ENCODE peak calls at places on chromosome 18, in nine cellular contexts. G is activated CD8-positive, alpha-beta T cell treated with anti-CD3 and anti-CD28 coated beads for 36 hours; H is CD8-positive, alpha-beta T cell; E is H54; T is amygdala; K is aorta; U is stimulated activated CD8-positive, alpha-beta memory T cell treated with anti-CD3 and anti-CD28 coated beads, Interleukin-7, amount 100 ng/mL, for 24 hours; M is stromal cell of bone marrow; F is sciatic nerve. R is an unnamed sample.
A peak's percentile ranks its signal among the peaks of the same experiment; 100 is the strongest.

GRCh38 chr18:44599409-44599808 is 81.3 kb upstream of the SETBP1 start:
- DNase-seq in T (no peak), U (no peak), H (no peak), G (no peak), F (no peak), K (peak; percentile 79), E (no peak), M (peak; percentile 73), R (peak; percentile 18)

GRCh38 chr18:21489119-21489750 is 111.3 kb downstream of the ESCO1 start:
- DNase-seq in K (no peak), E (peak; percentile 35), H (no peak), U (no peak), T (no peak), G (peak; percentile 46), F (no peak), M (peak; percentile 25), R (no peak)

GRCh38 chr18:58213445-58213844 is 169.4 kb downstream of the NEDD4L start:
- DNase-seq in F (no peak), E (no peak), G (no peak), U (no peak), T (no peak), H (no peak), M (peak; percentile 82), K (no peak), R (no peak)

GRCh38 chr18:62976227-62976626 is 260.9 kb downstream of the PHLPP1 start:
- DNase-seq in E (no peak), H (no peak), M (no peak), F (no peak), T (no peak), G (no peak), K (no peak), U (no peak), R (no peak)

GRCh38 chr18:41532344-41533086 is 422.5 kb upstream of the PIK3C3 start:
- DNase-seq in U (no peak), K (no peak), H (no peak), M (no peak), F (no peak), G (no peak), T (no peak), E (no peak), R (no peak)

GRCh38 chr18:36757081-36757480 is 71.7 kb downstream of the TPGS2 start:
- DNase-seq in K (no peak), H (no peak), M (no peak), T (no peak), F (no peak), U (no peak), G (no peak), E (peak; percentile 9), R (no peak)

GRCh38 chr18:48688961-48689360 is 150.1 kb downstream of the CTIF start:
- DNase-seq in K (peak; percentile 33), H (no peak), G (no peak), M (no peak), T (no peak), E (no peak), F (no peak), U (no peak), R (no peak)

GRCh38 chr18:75376004-75376403 is 51.5 kb downstream of the SMIM21 start:
- DNase-seq in E (no peak), G (peak; percentile 12), K (no peak), T (no peak), U (no peak), M (no peak), H (no peak), F (no peak), R (no peak)

GRCh38 chr18:27707201-27707600 is 469.7 kb downstream of the CDH2 start:
- DNase-seq in K (no peak), E (no peak), F (no peak), M (peak; percentile 9), T (no peak), H (no peak), U (no peak), G (no peak), R (no peak)

GRCh38 chr18:13220326-13220991 is 1.9 kb downstream of the LDLRAD4 start:
- DNase-seq in H (no peak), K (no peak), T (no peak), F (no peak), E (no peak), G (no peak), U (no peak), M (no peak), R (peak; percentile 32)

GRCh38 chr18:77334876-77335275 is 85.2 kb downstream of the GALR1 start:
- DNase-seq in M (no peak), E (no peak), F (no peak), U (no peak), H (no peak), K (no peak), G (no peak), T (no peak), R (no peak)

GRCh38 chr18:12904012-12904516 is 20.0 kb upstream of the PTPN2 start:
- DNase-seq in U (no peak), G (peak; percentile 77), T (no peak), M (no peak), F (no peak), K (no peak), E (no peak), H (no peak), R (peak; percentile 35)

GRCh38 chr18:46097853-46098615 is at the start of gene ATP5F1A:
- DNase-seq in U (peak; percentile 77), T (peak; percentile 65), K (peak; percentile 93), E (peak; percentile 51), F (peak; percentile 96), G (peak; percentile 93), H (peak; percentile 67), M (peak; percentile 58), R (peak; percentile 86)

GRCh38 chr18:11432360-11432811 is 177.0 kb upstream of the SLC35G4 start:
- DNase-seq in K (no peak), M (no peak), H (no peak), U (no peak), G (no peak), F (no peak), T (no peak), E (no peak), R (no peak)

GRCh38 chr18:66872277-66872676 is 268.4 kb upstream of the CDH19 start:
- DNase-seq in U (no peak), H (no peak), F (no peak), G (no peak), M (no peak), K (no peak), E (no peak), T (no peak), R (no peak)

GRCh38 chr18:70418551-70419311 is 129.9 kb downstream of the SOCS6 start:
- DNase-seq in U (no peak), T (no peak), M (no peak), G (peak; percentile 3), F (no peak), H (no peak), K (no peak), E (no peak), R (no peak)

GRCh38 chr18:79825913-79826312 is 28.2 kb downstream of the KCNG2 start:
- DNase-seq in U (no peak), F (no peak), E (no peak), M (no peak), K (no peak), H (no peak), G (no peak), T (no peak), R (peak; percentile 34)

GRCh38 chr18:4557502-4557901 is 102.4 kb upstream of the DLGAP1 start:
- DNase-seq in H (no peak), F (no peak), T (no peak), K (no peak), G (no peak), U (no peak), M (no peak), E (no peak), R (no peak)

GRCh38 chr18:67010916-67011315 is 407.0 kb upstream of the CDH19 start:
- DNase-seq in K (no peak), U (no peak), M (no peak), G (no peak), H (no peak), T (no peak), E (no peak), F (no peak), R (no peak)

GRCh38 chr18:58097127-58097906 is 53.3 kb downstream of the NEDD4L start:
- DNase-seq in E (no peak), T (no peak), G (no peak), F (no peak), U (no peak), M (no peak), K (no peak), H (no peak), R (no peak)

GRCh38 chr18:6660334-6660733 is 69.2 kb upstream of the ARHGAP28 start:
- DNase-seq in E (no peak), G (no peak), F (no peak), U (no peak), H (no peak), T (no peak), M (no peak), K (no peak), R (no peak)

GRCh38 chr18:48834421-48835011 is 116.2 kb downstream of the SMAD7 start:
- DNase-seq in G (peak; percentile 90), T (no peak), E (peak; percentile 80), F (peak; percentile 77), H (peak; percentile 28), K (peak; percentile 93), M (peak; percentile 84), U (peak; percentile 48), R (peak; percentile 63)

GRCh38 chr18:55031576-55031975 is 72.3 kb upstream of the CCDC68 start:
- DNase-seq in U (no peak), E (no peak), K (no peak), M (no peak), H (no peak), F (no peak), G (no peak), T (no peak), R (no peak)

GRCh38 chr18:5455644-5456043 is 88.2 kb downstream of the EPB41L3 start:
- DNase-seq in T (no peak), F (no peak), U (no peak), K (no peak), E (no peak), M (no peak), H (no peak), G (no peak), R (no peak)

GRCh38 chr18:73987247-73987980 is 160.2 kb downstream of the FBXO15 start:
- DNase-seq in H (no peak), K (no peak), F (no peak), U (no peak), M (no peak), G (no peak), T (no peak), E (no peak), R (no peak)

GRCh38 chr18:2905802-2906521 is 59.2 kb downstream of the EMILIN2 start:
- DNase-seq in G (peak; percentile 51), H (no peak), U (no peak), T (no peak), M (no peak), E (no peak), K (peak; percentile 89), F (peak; percentile 86), R (peak; percentile 78)

GRCh38 chr18:77323640-77324370 is 74.2 kb downstream of the GALR1 start:
- DNase-seq in G (no peak), F (no peak), U (no peak), H (no peak), M (no peak), K (no peak), T (no peak), E (no peak), R (peak; percentile 53)

GRCh38 chr18:23568739-23569138 is 17.6 kb downstream of the NPC1 start:
- DNase-seq in H (no peak), T (no peak), M (no peak), U (no peak), F (no peak), G (no peak), K (no peak), E (no peak), R (no peak)

R was measured in left ventricle myocardium inferior.